ENCODE peak calls at places on chromosomes 1 and 21, in eight cellular contexts. D is sigmoid colon; G is right atrium auricular region; P is dorsolateral prefrontal cortex; O is body of pancreas; R is RWPE1; C is aorta; H is CD8-positive, alpha-beta memory T cell. W is an unnamed sample.

GRCh38 chr1:37931148-37931492 is 15.7 kb downstream of the INPP5B start:
- DNase-seq in H (no peak), G (no peak), D (no peak), P (no peak), C (no peak), O (no peak), R (no peak), W (no peak)

GRCh38 chr1:85330206-85330605 is 53.8 kb upstream of the BCL10 start:
- DNase-seq in H (no peak), O (no peak), D (no peak), R (peak; percentile 68), P (no peak), G (no peak), C (no peak), W (no peak)

GRCh38 chr1:38859561-38860463 is at the start of gene RRAGC:
- DNase-seq in D (peak; percentile 100), O (peak; percentile 99), R (peak; percentile 100), H (peak; percentile 96), C (peak; percentile 100), P (peak; percentile 100), G (peak; percentile 99), W (peak; percentile 85)

GRCh38 chr1:17686258-17686657 is 68.9 kb upstream of the ACTL8 start:
- DNase-seq in G (no peak), O (peak; percentile 50), H (no peak), D (no peak), R (no peak), C (no peak), P (no peak), W (no peak)

GRCh38 chr1:47584249-47584648 is 146.4 kb downstream of the FOXD2 start:
- DNase-seq in D (no peak), P (no peak), R (no peak), O (no peak), H (no peak), G (peak; percentile 40), C (no peak), W (no peak)

GRCh38 chr1:227766015-227766634 is 30.9 kb downstream of the SNAP47 start:
- DNase-seq in C (peak; percentile 71), R (no peak), D (no peak), O (peak; percentile 65), P (peak; percentile 27), H (peak; percentile 91), G (no peak), W (no peak)

GRCh38 chr1:231666220-231666956 is 39.8 kb downstream of the DISC1 start:
- DNase-seq in O (no peak), G (no peak), R (no peak), H (no peak), D (no peak), C (no peak), P (no peak), W (no peak)

GRCh38 chr1:67679691-67680090 is 5.3 kb upstream of the GADD45A start:
- DNase-seq in R (peak; percentile 29), H (no peak), D (no peak), C (no peak), P (no peak), G (no peak), O (no peak), W (peak; percentile 79)

GRCh38 chr1:213273546-213273945 is 222.5 kb downstream of the RPS6KC1 start:
- DNase-seq in R (no peak), G (no peak), D (no peak), C (no peak), H (no peak), O (no peak), P (no peak), W (no peak)

GRCh38 chr21:14968029-14968428 is 96.8 kb downstream of the NRIP1 start:
- DNase-seq in H (no peak), G (no peak), R (peak; percentile 18), C (no peak), O (no peak), P (no peak), D (no peak), W (peak; percentile 31)

GRCh38 chr1:153253693-153254092 is 5.8 kb upstream of the LORICRIN start:
- DNase-seq in G (no peak), P (no peak), C (no peak), D (no peak), H (no peak), R (no peak), O (no peak), W (no peak)

GRCh38 chr1:218164930-218165686 is 120.0 kb upstream of the RRP15 start:
- DNase-seq in D (no peak), P (no peak), O (peak; percentile 13), R (no peak), C (peak; percentile 74), G (no peak), H (no peak), W (no peak)

GRCh38 chr1:56200446-56200845 is 378.9 kb downstream of the PLPP3 start:
- DNase-seq in O (no peak), G (no peak), R (no peak), D (no peak), P (no peak), H (no peak), C (no peak), W (no peak)
- H3K27ac ChIP-seq in O (no peak overlapping the region), G (no peak overlapping the region), R (no peak overlapping the region), D (no peak overlapping the region), P (no peak overlapping the region), H (no peak overlapping the region), C (no peak overlapping the region), W (no peak overlapping the region)

GRCh38 chr1:24481843-24482610 is 20.6 kb upstream of the RCAN3 start:
- DNase-seq in H (peak; percentile 74), D (no peak), O (no peak), R (no peak), P (no peak), C (no peak), G (no peak), W (no peak)

GRCh38 chr1:24486296-24487065 is 16.2 kb upstream of the RCAN3 start:
- DNase-seq in O (no peak), D (no peak), H (peak; percentile 55), R (no peak), G (no peak), C (no peak), P (no peak), W (no peak)

GRCh38 chr1:24483441-24483840 is 19.2 kb upstream of the RCAN3 start:
- DNase-seq in C (no peak), D (no peak), H (no peak), O (peak; percentile 21), P (no peak), R (no peak), G (no peak), W (no peak)

GRCh38 chr1:24484208-24484607 is 18.4 kb upstream of the RCAN3 start:
- DNase-seq in P (no peak), D (no peak), G (no peak), O (no peak), H (no peak), R (no peak), C (no peak), W (no peak)

GRCh38 chr1:24481098-24481497 is 21.5 kb upstream of the RCAN3 start:
- DNase-seq in G (no peak), D (no peak), C (no peak), R (no peak), H (peak; percentile 52), P (no peak), O (no peak), W (no peak)
- H3K27ac ChIP-seq in G (no peak overlapping the region), D (no peak overlapping the region), C (no peak overlapping the region), R (no peak overlapping the region), H (peak overlapping the region; percentile 32), P (no peak overlapping the region), O (no peak overlapping the region), W (no peak overlapping the region)

DNA sequence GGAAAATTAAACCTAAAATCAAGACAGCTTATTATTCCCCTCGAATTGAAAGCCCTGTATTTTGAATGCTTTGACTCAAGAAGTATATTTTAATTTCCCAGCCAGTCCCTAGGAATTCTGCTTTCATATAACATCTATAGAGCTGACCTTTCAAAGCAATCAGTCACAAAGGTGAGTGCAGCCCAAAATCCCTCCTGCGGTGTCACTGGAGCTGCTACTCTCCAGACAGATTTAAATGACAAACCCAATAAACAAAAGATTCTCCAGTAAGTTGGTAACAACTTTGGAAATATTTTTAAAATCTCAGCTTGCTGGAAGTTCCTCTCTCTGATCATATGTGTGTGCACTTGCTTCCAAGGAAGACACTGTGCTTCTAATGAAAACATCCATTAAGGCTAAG is 14.7 kb downstream of the PLPP3 start:
- DNase-seq in D (no peak), H (no peak), O (no peak), G (no peak), R (no peak), P (no peak), C (no peak), W (no peak)
- H3K27ac ChIP-seq in D (no peak overlapping the region), H (no peak overlapping the region), O (peak overlapping the region; percentile 1), G (peak overlapping the region; percentile 74), R (no peak overlapping the region), P (peak overlapping the region; percentile 38), C (no peak overlapping the region), W (no peak overlapping the region)

DNA sequence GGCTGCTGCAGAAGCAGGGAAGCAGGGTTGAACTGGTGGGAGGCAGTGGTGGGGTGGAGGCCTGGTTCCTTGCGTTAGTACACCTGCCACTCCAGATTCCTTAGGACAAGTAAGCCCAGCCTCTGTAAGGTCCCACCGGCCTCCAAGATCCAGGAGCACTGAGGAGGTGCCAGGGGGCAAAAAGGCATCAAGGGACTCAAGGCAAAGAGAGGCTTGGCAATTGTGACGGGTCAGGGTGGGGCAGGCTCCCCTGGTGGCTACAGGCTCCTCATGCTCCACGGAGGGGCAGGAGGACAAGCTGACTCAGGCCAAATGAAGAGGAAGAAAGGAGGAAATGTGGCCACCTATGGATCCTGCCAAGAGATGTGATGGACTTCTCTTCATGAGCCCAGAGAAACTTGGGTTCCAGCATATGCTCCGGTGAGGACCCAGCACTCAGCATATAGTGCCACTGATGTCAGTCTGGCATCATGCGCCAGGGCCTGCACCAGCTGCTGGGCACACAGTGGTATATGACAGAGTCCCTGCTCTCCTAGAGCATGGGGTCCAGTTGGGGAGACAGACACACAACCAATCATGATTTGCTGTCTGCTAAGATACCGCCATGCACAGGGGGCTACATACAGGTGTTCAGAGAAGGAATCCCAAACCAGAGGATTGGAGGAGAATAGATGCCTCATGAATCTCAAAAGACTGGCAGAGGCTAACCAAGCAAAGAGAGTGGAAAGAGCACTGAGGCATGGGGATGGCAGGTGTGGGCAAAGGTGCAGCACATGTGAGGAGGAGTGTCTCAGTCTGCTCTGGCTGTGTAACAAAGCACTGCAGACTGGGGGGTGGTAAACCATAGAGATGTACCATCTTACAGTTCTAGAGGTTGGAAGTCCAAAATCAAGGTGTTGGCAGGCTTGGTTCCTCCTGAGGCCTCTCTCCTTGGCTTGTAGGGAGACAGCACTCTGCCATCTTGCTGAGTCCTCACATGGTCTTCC is 249.7 kb downstream of the RHOU start:
- DNase-seq in H (no peak), P (no peak), O (no peak), C (no peak), D (no peak), R (no peak), G (no peak), W (no peak)
- H3K27ac ChIP-seq in H (no peak overlapping the region), P (no peak overlapping the region), O (no peak overlapping the region), C (no peak overlapping the region), D (no peak overlapping the region), R (no peak overlapping the region), G (no peak overlapping the region), W (no peak overlapping the region)

GRCh38 chr1:66090863-66091457 is 298.3 kb downstream of the PDE4B start:
- DNase-seq in P (no peak), H (peak; percentile 4), C (no peak), G (no peak), D (no peak), R (no peak), O (no peak), W (no peak)
- H3K27ac ChIP-seq in P (no peak overlapping the region), H (no peak overlapping the region), C (no peak overlapping the region), G (no peak overlapping the region), D (no peak overlapping the region), R (no peak overlapping the region), O (no peak overlapping the region), W (no peak overlapping the region)

W was measured in epithelial cell of prostate.